ENCODE peak calls at places on chromosome 1, in seven cellular contexts. One of them, this sample, is unnamed.

GRCh38 chr1:167229719-167230385 is 9.2 kb downstream of the POU2F1 start:
- DNase-seq in endodermal cell: no peak
- DNase-seq in GM20000: no peak
- DNase-seq in cardiac muscle cell: no peak
- DNase-seq in MCF 10A: no peak
- DNase-seq in hepatocyte: no peak
- DNase-seq in astrocyte of the cerebellum: no peak
- DNase-seq in this sample: no peak

GRCh38 chr1:244349103-244349531 is 102.6 kb downstream of the ADSS2 start:
- DNase-seq in cardiac muscle cell: no peak
- DNase-seq in MCF 10A: peak; percentile 97
- DNase-seq in hepatocyte: no peak
- DNase-seq in GM20000: no peak
- DNase-seq in astrocyte of the cerebellum: peak; percentile 54
- DNase-seq in endodermal cell: peak; percentile 27
- DNase-seq in this sample: no peak

GRCh38 chr1:221961532-221962292 is 219.8 kb upstream of the DUSP10 start:
- DNase-seq in endodermal cell: no peak
- DNase-seq in GM20000: peak; percentile 23
- DNase-seq in hepatocyte: peak; percentile 41
- DNase-seq in astrocyte of the cerebellum: peak; percentile 46
- DNase-seq in MCF 10A: peak; percentile 76
- DNase-seq in cardiac muscle cell: no peak
- DNase-seq in this sample: no peak

GRCh38 chr1:156502749-156503671 is 2.4 kb upstream of the MEF2D start:
- DNase-seq in hepatocyte: peak; percentile 82
- DNase-seq in GM20000: no peak
- DNase-seq in cardiac muscle cell: peak; percentile 54
- DNase-seq in astrocyte of the cerebellum: peak; percentile 72
- DNase-seq in MCF 10A: peak; percentile 98
- DNase-seq in endodermal cell: peak; percentile 94
- DNase-seq in this sample: no peak

GRCh38 chr1:201491896-201492511 is 14.9 kb downstream of the CSRP1 start:
- DNase-seq in endodermal cell: no peak
- DNase-seq in astrocyte of the cerebellum: no peak
- DNase-seq in GM20000: no peak
- DNase-seq in cardiac muscle cell: no peak
- DNase-seq in hepatocyte: no peak
- DNase-seq in MCF 10A: no peak
- DNase-seq in this sample: no peak

GRCh38 chr1:193727850-193728249 is 541.4 kb upstream of the B3GALT2 start:
- DNase-seq in endodermal cell: peak; percentile 48
- DNase-seq in MCF 10A: no peak
- DNase-seq in hepatocyte: no peak
- DNase-seq in GM20000: no peak
- DNase-seq in astrocyte of the cerebellum: no peak
- DNase-seq in cardiac muscle cell: no peak
- DNase-seq in this sample: no peak

GRCh38 chr1:192066202-192066601 is 92.1 kb upstream of the RGS18 start:
- DNase-seq in GM20000: no peak
- DNase-seq in endodermal cell: no peak
- DNase-seq in astrocyte of the cerebellum: no peak
- DNase-seq in hepatocyte: no peak
- DNase-seq in cardiac muscle cell: no peak
- DNase-seq in MCF 10A: peak; percentile 20
- DNase-seq in this sample: no peak

GRCh38 chr1:245195398-245195797 is 40.6 kb downstream of the KIF26B start:
- DNase-seq in hepatocyte: no peak
- DNase-seq in endodermal cell: peak; percentile 80
- DNase-seq in astrocyte of the cerebellum: no peak
- DNase-seq in cardiac muscle cell: no peak
- DNase-seq in MCF 10A: no peak
- DNase-seq in GM20000: no peak
- DNase-seq in this sample: no peak

GRCh38 chr1:245512980-245513578 is 358.3 kb downstream of the KIF26B start:
- DNase-seq in hepatocyte: no peak
- DNase-seq in astrocyte of the cerebellum: no peak
- DNase-seq in GM20000: no peak
- DNase-seq in endodermal cell: peak; percentile 76
- DNase-seq in MCF 10A: no peak
- DNase-seq in cardiac muscle cell: peak; percentile 32
- DNase-seq in this sample: no peak

GRCh38 chr1:119068427-119068826 is 72.0 kb downstream of the WARS2 start:
- DNase-seq in hepatocyte: no peak
- DNase-seq in endodermal cell: no peak
- DNase-seq in cardiac muscle cell: no peak
- DNase-seq in MCF 10A: no peak
- DNase-seq in GM20000: no peak
- DNase-seq in astrocyte of the cerebellum: no peak
- DNase-seq in this sample: no peak

GRCh38 chr1:85328713-85329376 is 52.4 kb upstream of the BCL10 start:
- DNase-seq in cardiac muscle cell: no peak
- DNase-seq in hepatocyte: peak; percentile 62
- DNase-seq in endodermal cell: peak; percentile 78
- DNase-seq in GM20000: no peak
- DNase-seq in MCF 10A: peak; percentile 89
- DNase-seq in astrocyte of the cerebellum: peak; percentile 95
- DNase-seq in this sample: no peak

GRCh38 chr1:153438599-153438998 is 21.9 kb downstream of the S100A7 start:
- DNase-seq in hepatocyte: no peak
- DNase-seq in cardiac muscle cell: no peak
- DNase-seq in MCF 10A: no peak
- DNase-seq in GM20000: no peak
- DNase-seq in endodermal cell: no peak
- DNase-seq in astrocyte of the cerebellum: no peak
- DNase-seq in this sample: no peak

GRCh38 chr1:227437495-227438008 is 119.3 kb upstream of the CDC42BPA start:
- DNase-seq in cardiac muscle cell: peak; percentile 35
- DNase-seq in hepatocyte: peak; percentile 52
- DNase-seq in astrocyte of the cerebellum: no peak
- DNase-seq in GM20000: peak; percentile 27
- DNase-seq in endodermal cell: peak; percentile 47
- DNase-seq in MCF 10A: peak; percentile 83
- DNase-seq in this sample: no peak
- TF ChIP-seq CTCF in cardiac muscle cell: peak; percentile 41
- TF ChIP-seq CTCF in hepatocyte: peak; percentile 60
- TF ChIP-seq CTCF in astrocyte of the cerebellum: peak; percentile 23
- TF ChIP-seq CTCF in GM20000: no peak
- TF ChIP-seq CTCF in endodermal cell: peak; percentile 62
- TF ChIP-seq CTCF in MCF 10A: peak; percentile 80
- TF ChIP-seq CTCF in this sample: no peak

GRCh38 chr1:1268284-1268682 is 5.4 kb downstream of the UBE2J2 start:
- DNase-seq in MCF 10A: no peak
- DNase-seq in hepatocyte: no peak
- DNase-seq in GM20000: no peak
- DNase-seq in astrocyte of the cerebellum: no peak
- DNase-seq in endodermal cell: no peak
- DNase-seq in cardiac muscle cell: no peak
- DNase-seq in this sample: no peak

GRCh38 chr1:1264026-1264425 is 9.6 kb downstream of the UBE2J2 start:
- DNase-seq in GM20000: no peak
- DNase-seq in astrocyte of the cerebellum: no peak
- DNase-seq in endodermal cell: no peak
- DNase-seq in MCF 10A: no peak
- DNase-seq in cardiac muscle cell: no peak
- DNase-seq in hepatocyte: no peak
- DNase-seq in this sample: no peak

GRCh38 chr1:1267488-1268283 is 6.0 kb downstream of the UBE2J2 start:
- DNase-seq in cardiac muscle cell: no peak
- DNase-seq in MCF 10A: no peak
- DNase-seq in astrocyte of the cerebellum: no peak
- DNase-seq in endodermal cell: no peak
- DNase-seq in GM20000: no peak
- DNase-seq in hepatocyte: no peak
- DNase-seq in this sample: no peak

GRCh38 chr1:1262759-1263158 is 10.9 kb downstream of the UBE2J2 start:
- DNase-seq in GM20000: no peak
- DNase-seq in MCF 10A: no peak
- DNase-seq in cardiac muscle cell: no peak
- DNase-seq in hepatocyte: no peak
- DNase-seq in astrocyte of the cerebellum: no peak
- DNase-seq in endodermal cell: no peak
- DNase-seq in this sample: no peak

DNA sequence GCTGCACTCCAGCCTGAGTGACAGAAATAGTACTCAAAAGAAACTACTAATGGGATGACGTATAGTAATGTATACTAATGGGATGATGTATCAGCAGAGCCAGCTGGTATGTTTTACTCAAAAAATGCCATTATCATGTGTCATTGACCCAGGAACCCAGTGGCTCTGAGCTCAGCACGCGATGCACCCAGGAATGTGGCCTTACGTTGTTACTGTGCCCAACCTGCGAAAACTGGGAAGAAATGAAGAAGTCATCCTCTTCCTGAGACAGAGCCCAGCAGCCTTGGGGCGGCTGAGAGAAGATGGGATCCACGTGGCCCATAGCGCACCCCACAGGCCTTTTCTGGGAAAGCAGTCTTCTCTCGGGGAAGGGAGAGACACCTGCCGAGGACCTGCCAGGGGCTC is 8.8 kb downstream of the UBE2J2 start:
- DNase-seq in cardiac muscle cell: no peak
- DNase-seq in astrocyte of the cerebellum: peak; percentile 87
- DNase-seq in MCF 10A: peak; percentile 78
- DNase-seq in GM20000: no peak
- DNase-seq in endodermal cell: peak; percentile 86
- DNase-seq in hepatocyte: no peak
- DNase-seq in this sample: no peak
- TF ChIP-seq CTCF in cardiac muscle cell: peak; percentile 51
- TF ChIP-seq CTCF in astrocyte of the cerebellum: peak; percentile 53
- TF ChIP-seq CTCF in MCF 10A: peak; percentile 46
- TF ChIP-seq CTCF in GM20000: no peak
- TF ChIP-seq CTCF in endodermal cell: peak; percentile 63
- TF ChIP-seq CTCF in hepatocyte: peak; percentile 18
- TF ChIP-seq CTCF in this sample: no peak

GRCh38 chr1:180504186-180504585 is 1.8 kb upstream of the ACBD6 start:
- DNase-seq in GM20000: no peak
- DNase-seq in MCF 10A: no peak
- DNase-seq in astrocyte of the cerebellum: no peak
- DNase-seq in hepatocyte: no peak
- DNase-seq in cardiac muscle cell: no peak
- DNase-seq in endodermal cell: no peak
- DNase-seq in this sample: no peak

GRCh38 chr1:180510882-180511281 is 8.5 kb upstream of the ACBD6 start:
- DNase-seq in astrocyte of the cerebellum: no peak
- DNase-seq in MCF 10A: no peak
- DNase-seq in cardiac muscle cell: no peak
- DNase-seq in GM20000: no peak
- DNase-seq in hepatocyte: no peak
- DNase-seq in endodermal cell: no peak
- DNase-seq in this sample: no peak

GRCh38 chr1:180505732-180506335 is 3.5 kb upstream of the ACBD6 start:
- DNase-seq in endodermal cell: no peak
- DNase-seq in GM20000: no peak
- DNase-seq in hepatocyte: no peak
- DNase-seq in astrocyte of the cerebellum: peak; percentile 32
- DNase-seq in cardiac muscle cell: no peak
- DNase-seq in MCF 10A: peak; percentile 66
- DNase-seq in this sample: no peak

GRCh38 chr1:180508725-180509097 is 6.3 kb upstream of the ACBD6 start:
- DNase-seq in astrocyte of the cerebellum: no peak
- DNase-seq in endodermal cell: no peak
- DNase-seq in cardiac muscle cell: no peak
- DNase-seq in GM20000: no peak
- DNase-seq in hepatocyte: no peak
- DNase-seq in MCF 10A: no peak
- DNase-seq in this sample: no peak

DNA sequence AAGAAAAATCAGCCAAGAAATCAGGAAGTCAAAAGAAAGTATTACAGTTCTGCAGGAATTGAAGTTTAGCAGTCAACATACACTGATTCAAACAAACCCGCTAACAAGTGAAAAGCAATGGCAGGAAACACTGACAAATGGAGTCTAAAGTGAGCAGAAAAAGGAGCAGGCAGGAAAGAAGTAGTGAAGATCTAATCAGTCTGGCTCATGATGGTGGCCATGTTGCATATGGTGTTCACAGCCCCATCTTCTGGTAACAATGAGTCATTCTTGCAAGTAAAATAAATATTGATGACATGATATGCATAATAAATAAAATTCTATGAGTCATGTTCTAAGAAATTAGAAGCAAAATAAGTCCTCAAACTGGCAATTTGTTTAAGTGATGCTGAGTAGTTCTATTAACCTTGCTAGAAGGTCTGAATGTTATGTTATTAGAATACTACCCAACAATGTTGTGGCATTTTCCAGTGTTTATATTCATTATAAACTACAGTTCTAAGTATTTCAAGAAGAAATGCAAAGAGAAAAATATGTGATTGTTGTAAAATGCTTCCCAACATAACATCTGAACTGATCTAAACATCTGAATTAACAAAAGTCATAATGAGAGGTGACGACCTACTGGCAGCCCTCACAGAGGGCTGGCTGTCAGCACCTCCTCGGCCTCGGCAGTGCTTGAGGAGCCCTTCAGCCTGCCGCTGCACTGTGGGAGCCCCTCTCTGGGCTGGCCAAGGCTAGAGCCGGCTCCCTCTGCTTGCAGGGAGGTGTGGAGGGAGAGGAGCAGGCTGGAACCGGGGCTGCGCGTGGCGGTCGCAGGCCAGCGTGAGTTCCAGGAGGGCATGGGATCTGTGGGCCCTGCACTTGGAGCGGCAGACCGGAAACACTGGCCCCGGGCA is 5.7 kb upstream of the ACBD6 start:
- DNase-seq in astrocyte of the cerebellum: no peak
- DNase-seq in hepatocyte: no peak
- DNase-seq in MCF 10A: peak; percentile 62
- DNase-seq in endodermal cell: no peak
- DNase-seq in GM20000: no peak
- DNase-seq in cardiac muscle cell: no peak
- DNase-seq in this sample: no peak
- TF ChIP-seq CTCF in astrocyte of the cerebellum: no peak
- TF ChIP-seq CTCF in hepatocyte: peak; percentile 3
- TF ChIP-seq CTCF in MCF 10A: no peak
- TF ChIP-seq CTCF in endodermal cell: no peak
- TF ChIP-seq CTCF in GM20000: no peak
- TF ChIP-seq CTCF in cardiac muscle cell: no peak
- TF ChIP-seq CTCF in this sample: no peak

DNA sequence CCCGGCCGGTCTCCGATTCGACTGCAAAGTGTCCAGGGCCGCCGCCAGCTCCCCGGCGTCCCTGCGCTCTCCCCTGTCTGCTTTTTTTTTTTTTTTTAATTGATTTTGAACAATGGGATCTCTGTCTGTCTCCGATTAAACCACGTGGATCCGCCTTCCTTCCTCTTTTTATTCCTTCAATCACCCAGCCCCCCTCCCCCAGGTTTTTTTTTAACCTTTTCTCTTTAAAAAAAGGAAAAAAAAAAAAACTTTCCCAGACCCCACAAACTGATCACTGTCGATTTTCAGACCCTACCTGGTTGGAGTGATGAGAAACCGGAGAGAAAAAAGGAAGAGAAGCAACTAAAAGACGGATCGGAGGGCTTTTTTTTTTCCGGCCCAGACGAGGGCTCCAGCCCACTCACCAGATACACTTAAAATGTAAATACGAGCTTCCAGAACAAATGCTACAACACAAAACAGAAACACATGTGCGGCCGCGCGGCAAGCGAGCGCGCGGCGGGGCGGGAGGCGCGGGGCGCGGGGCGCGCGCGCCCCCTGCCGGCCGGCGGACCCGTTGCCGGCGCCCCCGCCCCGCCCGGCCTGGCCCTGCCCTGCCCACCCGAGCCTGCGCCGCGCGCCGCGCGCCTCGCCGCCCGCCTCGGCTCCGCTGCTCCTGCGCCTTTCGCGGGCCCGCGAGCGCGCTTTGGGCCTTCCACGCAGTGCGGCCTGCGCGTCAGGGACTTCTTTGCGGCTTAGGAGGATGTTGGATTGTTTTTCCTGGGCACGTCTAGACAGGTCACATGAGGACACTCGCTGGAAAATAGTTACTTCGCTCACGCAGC is at the start of gene RCC2:
- DNase-seq in GM20000: peak; percentile 96
- DNase-seq in MCF 10A: peak; percentile 71
- DNase-seq in cardiac muscle cell: peak; percentile 85
- DNase-seq in astrocyte of the cerebellum: peak; percentile 33
- DNase-seq in endodermal cell: peak; percentile 74
- DNase-seq in hepatocyte: peak; percentile 90
- DNase-seq in this sample: peak; percentile 67
- TF ChIP-seq CTCF in GM20000: no peak
- TF ChIP-seq CTCF in MCF 10A: peak; percentile 9
- TF ChIP-seq CTCF in cardiac muscle cell: no peak
- TF ChIP-seq CTCF in astrocyte of the cerebellum: no peak
- TF ChIP-seq CTCF in endodermal cell: no peak
- TF ChIP-seq CTCF in hepatocyte: no peak
- TF ChIP-seq CTCF in this sample: no peak